ENCODE peak calls at places on chromosome 16, in six cellular contexts. One of them, this sample, is unnamed.

GRCh38 chr16:11139624-11140375 is 116.2 kb downstream of the SOCS1 start:
- DNase-seq in heart left ventricle: no peak
- DNase-seq in tibial nerve: no peak
- DNase-seq in mammary epithelial cell: no peak
- DNase-seq in brain microvascular endothelial cell: no peak
- DNase-seq in AG04450: no peak
- DNase-seq in this sample: no peak

GRCh38 chr16:17343028-17343427 is 127.7 kb downstream of the XYLT1 start:
- DNase-seq in tibial nerve: no peak
- DNase-seq in heart left ventricle: no peak
- DNase-seq in brain microvascular endothelial cell: no peak
- DNase-seq in mammary epithelial cell: no peak
- DNase-seq in AG04450: no peak
- DNase-seq in this sample: no peak

GRCh38 chr16:23027386-23027785 is 121.9 kb downstream of the USP31 start:
- DNase-seq in tibial nerve: no peak
- DNase-seq in brain microvascular endothelial cell: no peak
- DNase-seq in AG04450: no peak
- DNase-seq in mammary epithelial cell: no peak
- DNase-seq in heart left ventricle: no peak
- DNase-seq in this sample: no peak

GRCh38 chr16:47780213-47780612 is 319.1 kb downstream of the PHKB start:
- DNase-seq in tibial nerve: no peak
- DNase-seq in heart left ventricle: no peak
- DNase-seq in AG04450: no peak
- DNase-seq in mammary epithelial cell: no peak
- DNase-seq in brain microvascular endothelial cell: no peak
- DNase-seq in this sample: no peak

GRCh38 chr16:22007509-22008214 is at the start of gene MOSMO:
- DNase-seq in AG04450: no peak
- DNase-seq in heart left ventricle: peak; percentile 88
- DNase-seq in tibial nerve: peak; percentile 53
- DNase-seq in brain microvascular endothelial cell: peak; percentile 35
- DNase-seq in mammary epithelial cell: peak; percentile 68
- DNase-seq in this sample: peak; percentile 49

GRCh38 chr16:2008009-2008526 is 1.6 kb downstream of the ZNF598 start:
- DNase-seq in heart left ventricle: no peak
- DNase-seq in tibial nerve: peak; percentile 33
- DNase-seq in mammary epithelial cell: peak; percentile 93
- DNase-seq in AG04450: no peak
- DNase-seq in brain microvascular endothelial cell: no peak
- DNase-seq in this sample: peak; percentile 80

GRCh38 chr16:69145658-69146057 is 13.2 kb downstream of the UTP4 start:
- DNase-seq in brain microvascular endothelial cell: no peak
- DNase-seq in AG04450: no peak
- DNase-seq in heart left ventricle: no peak
- DNase-seq in tibial nerve: no peak
- DNase-seq in mammary epithelial cell: no peak
- DNase-seq in this sample: peak; percentile 78

GRCh38 chr16:3356118-3356517 is 429 bp downstream of the OR2C1 start:
- DNase-seq in AG04450: no peak
- DNase-seq in heart left ventricle: no peak
- DNase-seq in tibial nerve: no peak
- DNase-seq in mammary epithelial cell: no peak
- DNase-seq in brain microvascular endothelial cell: no peak
- DNase-seq in this sample: no peak

GRCh38 chr16:88936913-88937666 is 39.9 kb downstream of the CBFA2T3 start:
- DNase-seq in mammary epithelial cell: no peak
- DNase-seq in tibial nerve: no peak
- DNase-seq in brain microvascular endothelial cell: no peak
- DNase-seq in AG04450: no peak
- DNase-seq in heart left ventricle: peak; percentile 61
- DNase-seq in this sample: no peak

GRCh38 chr16:14365200-14365851 is 264.7 kb downstream of the PARN start:
- DNase-seq in tibial nerve: no peak
- DNase-seq in brain microvascular endothelial cell: no peak
- DNase-seq in heart left ventricle: no peak
- DNase-seq in mammary epithelial cell: no peak
- DNase-seq in AG04450: no peak
- DNase-seq in this sample: no peak

GRCh38 chr16:57609541-57610401 is 18.7 kb upstream of the ADGRG1 start:
- DNase-seq in brain microvascular endothelial cell: no peak
- DNase-seq in tibial nerve: no peak
- DNase-seq in mammary epithelial cell: no peak
- DNase-seq in AG04450: no peak
- DNase-seq in heart left ventricle: no peak
- DNase-seq in this sample: peak; percentile 65

GRCh38 chr16:79805621-79806020 is 205.1 kb upstream of the MAF start:
- DNase-seq in brain microvascular endothelial cell: peak; percentile 36
- DNase-seq in AG04450: no peak
- DNase-seq in tibial nerve: no peak
- DNase-seq in mammary epithelial cell: peak; percentile 3
- DNase-seq in heart left ventricle: no peak
- DNase-seq in this sample: no peak

GRCh38 chr16:57374067-57374534 is 1.8 kb downstream of the CX3CL1 start:
- DNase-seq in tibial nerve: no peak
- DNase-seq in heart left ventricle: no peak
- DNase-seq in brain microvascular endothelial cell: peak; percentile 27
- DNase-seq in mammary epithelial cell: peak; percentile 80
- DNase-seq in AG04450: no peak
- DNase-seq in this sample: no peak

GRCh38 chr16:85173981-85174751 is 61.9 kb upstream of the CIBAR2 start:
- DNase-seq in brain microvascular endothelial cell: peak; percentile 68
- DNase-seq in tibial nerve: no peak
- DNase-seq in mammary epithelial cell: peak; percentile 31
- DNase-seq in heart left ventricle: no peak
- DNase-seq in AG04450: no peak
- DNase-seq in this sample: peak; percentile 60
- H3K4me3 ChIP-seq in brain microvascular endothelial cell: peak overlapping the region; percentile 17
- H3K4me3 ChIP-seq in tibial nerve: no peak overlapping the region
- H3K4me3 ChIP-seq in mammary epithelial cell: no peak overlapping the region
- H3K4me3 ChIP-seq in heart left ventricle: no peak overlapping the region
- H3K4me3 ChIP-seq in AG04450: peak overlapping the region; percentile 84
- H3K4me3 ChIP-seq in this sample: peak overlapping the region; percentile 25

GRCh38 chr16:85555549-85556455 is 57.3 kb upstream of the GSE1 start:
- DNase-seq in mammary epithelial cell: peak; percentile 7
- DNase-seq in AG04450: no peak
- DNase-seq in brain microvascular endothelial cell: peak; percentile 42
- DNase-seq in heart left ventricle: no peak
- DNase-seq in tibial nerve: no peak
- DNase-seq in this sample: peak; percentile 51

GRCh38 chr16:85554114-85554790 is 58.9 kb upstream of the GSE1 start:
- DNase-seq in mammary epithelial cell: peak; percentile 79
- DNase-seq in AG04450: no peak
- DNase-seq in heart left ventricle: no peak
- DNase-seq in tibial nerve: peak; percentile 54
- DNase-seq in brain microvascular endothelial cell: peak; percentile 61
- DNase-seq in this sample: peak; percentile 89

GRCh38 chr16:85556456-85557082 is 56.6 kb upstream of the GSE1 start:
- DNase-seq in brain microvascular endothelial cell: no peak
- DNase-seq in tibial nerve: no peak
- DNase-seq in heart left ventricle: no peak
- DNase-seq in mammary epithelial cell: peak; percentile 25
- DNase-seq in AG04450: no peak
- DNase-seq in this sample: no peak

GRCh38 chr16:85553436-85554113 is 59.5 kb upstream of the GSE1 start:
- DNase-seq in mammary epithelial cell: peak; percentile 41
- DNase-seq in heart left ventricle: peak; percentile 90
- DNase-seq in AG04450: no peak
- DNase-seq in brain microvascular endothelial cell: no peak
- DNase-seq in tibial nerve: peak; percentile 45
- DNase-seq in this sample: peak; percentile 64

DNA sequence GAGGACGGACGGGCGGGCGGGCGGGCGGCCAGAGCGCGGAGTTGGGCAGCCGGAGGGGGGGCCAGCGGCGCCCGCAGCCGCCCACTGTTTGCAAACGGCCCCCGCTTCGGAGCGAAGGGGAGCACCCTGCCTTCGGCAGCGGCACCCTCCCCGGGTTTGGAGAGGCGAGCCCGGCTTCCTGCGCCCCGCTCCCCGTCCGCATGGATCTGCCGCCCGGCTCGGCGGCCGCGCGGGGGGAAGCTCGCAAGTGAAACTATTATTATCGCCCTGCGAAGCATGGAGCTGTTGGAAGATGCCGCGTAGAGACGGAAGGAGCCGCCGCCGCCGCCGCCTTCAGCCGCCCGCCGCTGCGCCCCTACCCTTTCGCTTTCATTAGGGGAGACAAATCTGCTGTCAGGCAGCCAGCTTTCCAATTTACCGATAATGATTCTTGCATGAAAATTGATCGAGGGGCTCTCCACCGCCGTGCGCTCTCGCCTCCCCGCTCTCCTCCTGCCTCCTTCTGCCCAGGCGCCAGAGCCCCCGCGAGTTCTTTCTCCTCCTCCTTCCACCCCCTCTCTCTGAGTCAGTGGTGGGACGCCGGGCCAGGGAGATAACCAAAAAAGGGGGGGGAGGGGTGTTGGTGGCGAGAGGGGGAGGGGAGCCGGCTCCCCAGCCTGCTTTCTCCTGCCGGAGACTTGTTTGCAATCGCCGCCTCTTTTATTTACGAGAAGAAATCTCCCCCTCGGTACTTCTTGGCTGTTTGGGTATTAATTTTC is 58.2 kb upstream of the GSE1 start:
- DNase-seq in heart left ventricle: peak; percentile 88
- DNase-seq in mammary epithelial cell: peak; percentile 46
- DNase-seq in AG04450: no peak
- DNase-seq in tibial nerve: no peak
- DNase-seq in brain microvascular endothelial cell: peak; percentile 55
- DNase-seq in this sample: peak; percentile 77
- TF ChIP-seq CTCF in heart left ventricle: no peak
- TF ChIP-seq CTCF in mammary epithelial cell: no peak
- TF ChIP-seq CTCF in AG04450: no peak
- TF ChIP-seq CTCF in tibial nerve: no peak
- TF ChIP-seq CTCF in brain microvascular endothelial cell: no peak
- TF ChIP-seq CTCF in this sample: no peak

DNA sequence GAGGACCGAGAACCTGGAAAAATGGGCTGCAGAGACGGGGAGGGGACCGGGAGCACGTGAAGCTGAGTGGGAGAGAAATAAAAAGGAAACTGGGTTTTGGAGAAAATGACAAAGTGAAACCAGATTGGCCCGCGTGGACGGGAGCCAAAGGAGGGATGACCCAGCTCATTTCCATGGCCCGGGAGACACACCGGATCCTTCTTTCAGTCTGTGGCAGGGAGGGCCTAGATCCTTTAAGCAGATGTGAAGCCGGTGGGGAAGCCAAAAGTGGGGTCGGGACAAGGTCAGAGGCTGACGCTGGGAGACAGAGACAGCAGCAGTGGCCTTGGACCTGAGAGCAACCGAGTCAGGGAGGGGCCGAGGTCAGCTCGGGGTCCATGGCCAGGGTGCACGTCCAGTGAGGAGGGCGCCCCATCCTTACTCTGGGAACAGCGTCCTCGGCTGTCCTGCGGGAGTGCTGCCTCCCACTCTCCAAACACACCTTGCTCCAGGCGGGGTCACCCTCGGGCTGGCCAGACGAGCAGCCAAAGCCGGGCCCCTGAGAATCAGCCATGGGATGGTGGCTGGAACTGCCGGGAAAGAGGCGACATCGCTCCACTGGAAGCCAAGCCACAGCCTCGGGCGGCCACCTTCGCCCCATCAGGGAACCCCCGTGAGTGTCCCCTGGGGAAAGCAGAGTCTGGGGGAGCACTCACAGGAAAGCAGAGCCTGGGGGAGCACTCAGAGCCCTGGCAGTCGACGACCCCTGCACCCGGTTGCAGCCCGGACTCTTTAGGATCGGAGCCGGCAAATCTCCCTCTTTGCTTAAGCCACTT is 17.3 kb downstream of the CA5A start:
- DNase-seq in brain microvascular endothelial cell: no peak
- DNase-seq in heart left ventricle: peak; percentile 79
- DNase-seq in mammary epithelial cell: no peak
- DNase-seq in AG04450: no peak
- DNase-seq in tibial nerve: peak; percentile 46
- DNase-seq in this sample: peak; percentile 45
- H3K4me3 ChIP-seq in brain microvascular endothelial cell: no peak overlapping the region
- H3K4me3 ChIP-seq in heart left ventricle: peak overlapping the region; percentile 21
- H3K4me3 ChIP-seq in mammary epithelial cell: no peak overlapping the region
- H3K4me3 ChIP-seq in AG04450: no peak overlapping the region
- H3K4me3 ChIP-seq in tibial nerve: no peak overlapping the region
- H3K4me3 ChIP-seq in this sample: no peak overlapping the region

GRCh38 chr16:50781043-50781442 is 39.2 kb downstream of the CYLD start:
- DNase-seq in mammary epithelial cell: no peak
- DNase-seq in brain microvascular endothelial cell: no peak
- DNase-seq in heart left ventricle: no peak
- DNase-seq in AG04450: no peak
- DNase-seq in tibial nerve: no peak
- DNase-seq in this sample: no peak
- TF ChIP-seq CTCF in mammary epithelial cell: peak; percentile 11
- TF ChIP-seq CTCF in brain microvascular endothelial cell: peak; percentile 42
- TF ChIP-seq CTCF in heart left ventricle: no peak
- TF ChIP-seq CTCF in AG04450: peak; percentile 10
- TF ChIP-seq CTCF in tibial nerve: no peak
- TF ChIP-seq CTCF in this sample: no peak

This sample was measured in fibroblast of the aortic adventitia.